ENCODE peak calls at places on chromosomes 4 and X, in five cellular contexts. U is HCT116, R is GM12891, X is spleen, D is stomach. S is an unnamed sample.

GRCh38 chrX:133254666-133255065 is 36.5 kb upstream of the TFDP3 start:
- DNase-seq in U (no peak), R (no peak), X (no peak), D (no peak), S (no peak)

GRCh38 chr4:8113611-8114343 is 44.8 kb downstream of the ABLIM2 start:
- DNase-seq in U (no peak), R (no peak), X (peak), D (no peak), S (no peak)

GRCh38 chr4:145938618-145939177 is at the start of gene ZNF827:
- DNase-seq in U (peak), R (no peak), X (peak), D (peak), S (peak)

GRCh38 chr4:23438764-23439163 is 451.1 kb downstream of the PPARGC1A start:
- DNase-seq in U (no peak), R (no peak), X (no peak), D (no peak), S (no peak)

GRCh38 chr4:17027495-17027894 is 129.1 kb upstream of the LDB2 start:
- DNase-seq in U (peak), R (no peak), X (no peak), D (no peak), S (no peak)

GRCh38 chr4:105075045-105075444 is 71.6 kb upstream of the TET2 start:
- DNase-seq in U (no peak), R (no peak), X (no peak), D (no peak), S (no peak)

GRCh38 chrX:10158279-10158939 is 1.6 kb downstream of the CLCN4 start:
- DNase-seq in U (no peak), R (no peak), X (peak), D (no peak), S (no peak)

GRCh38 chr4:91997045-91997444 is 306.7 kb upstream of the GRID2 start:
- DNase-seq in U (no peak), R (no peak), X (no peak), D (no peak), S (no peak)

GRCh38 chr4:56783986-56784385 is 37.5 kb downstream of the SPINK2 start:
- DNase-seq in U (no peak), R (no peak), X (no peak), D (no peak), S (no peak)

GRCh38 chr4:118757761-118758213 is 72.6 kb downstream of the METTL14 start:
- DNase-seq in U (no peak), R (no peak), X (no peak), D (no peak), S (no peak)

GRCh38 chr4:124803641-124804040 is 91.1 kb upstream of the ANKRD50 start:
- DNase-seq in U (no peak), R (no peak), X (no peak), D (no peak), S (no peak)

GRCh38 chr4:159201168-159201567 is 98.3 kb downstream of the RAPGEF2 start:
- DNase-seq in U (no peak), R (no peak), X (no peak), D (no peak), S (no peak)

GRCh38 chr4:7626551-7626950 is 191.8 kb upstream of the PSAPL1 start:
- DNase-seq in U (no peak), R (no peak), X (no peak), D (no peak), S (no peak)

GRCh38 chrX:120111611-120112010 is 4.1 kb downstream of the RHOXF1 start:
- DNase-seq in U (no peak), R (no peak), X (no peak), D (no peak), S (no peak)

DNA sequence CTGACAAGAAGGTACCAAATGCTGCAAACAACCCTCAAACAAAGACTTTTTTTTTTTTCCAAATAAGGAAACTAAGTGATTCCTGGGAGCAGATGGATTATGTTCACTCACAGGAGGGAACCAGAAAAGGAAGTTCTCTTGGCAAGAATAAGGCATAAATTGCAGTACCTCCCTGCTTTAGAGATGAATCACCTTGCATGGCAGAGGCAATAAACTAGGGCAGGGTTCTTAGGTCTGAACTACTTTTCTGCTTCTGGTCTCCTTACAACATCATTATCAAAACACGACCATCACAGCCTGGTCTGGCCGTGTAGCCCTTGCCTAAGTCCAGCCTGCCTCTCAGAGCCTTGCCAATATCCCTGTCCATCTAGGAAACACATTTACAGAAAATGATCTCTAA is 6.3 kb downstream of the TMEM31 start:
- DNase-seq in U (no peak), R (no peak), X (no peak), D (no peak), S (no peak)
- TF ChIP-seq POLR2AphosphoS5 in U (no peak), R (no peak), X (no peak), D (no peak), S (no peak)

DNA sequence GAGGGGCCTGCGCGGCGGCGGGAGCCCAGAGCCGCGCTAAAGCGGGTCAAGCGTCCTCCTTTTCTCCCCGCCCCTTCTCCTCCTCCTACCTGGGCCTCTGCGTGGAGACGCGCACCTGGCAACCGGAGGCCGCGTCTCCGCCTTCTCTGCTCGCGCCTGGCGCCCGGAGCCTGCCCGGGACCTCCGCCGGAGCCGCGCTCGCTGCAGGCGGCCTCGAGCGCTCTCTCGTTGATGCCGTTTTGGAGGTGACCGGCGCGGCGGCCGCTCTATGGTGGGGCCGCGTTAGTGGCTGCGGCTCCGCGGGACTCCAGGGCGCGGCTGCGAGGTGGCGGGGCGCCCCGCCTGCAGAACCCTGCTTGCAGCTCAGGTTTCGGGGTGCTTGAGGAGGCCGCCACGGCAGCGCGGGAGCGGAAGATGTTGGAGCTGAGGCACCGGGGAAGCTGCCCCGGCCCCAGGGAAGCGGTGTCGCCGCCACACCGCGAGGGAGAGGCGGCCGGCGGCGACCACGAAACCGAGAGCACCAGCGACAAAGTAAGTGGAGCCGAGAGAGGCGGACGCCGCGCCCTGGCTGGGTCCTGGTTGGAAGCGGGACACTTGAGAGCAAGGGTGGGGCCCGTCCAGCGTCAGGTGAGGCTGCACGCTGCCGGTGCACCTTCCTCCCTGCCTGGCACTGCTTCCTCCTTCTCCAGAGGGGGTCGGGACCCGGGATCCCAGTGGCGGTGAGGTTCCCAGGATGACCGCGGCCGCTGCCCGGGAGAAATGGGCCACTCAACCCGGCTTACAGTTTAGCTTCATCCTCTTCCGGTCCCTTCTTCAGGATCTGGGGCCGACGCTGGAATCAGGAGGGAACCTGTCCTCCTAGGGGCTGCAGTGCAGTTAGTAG is at the start of gene CDS1:
- DNase-seq in U (no peak), R (peak), X (peak), D (peak), S (peak)
- TF ChIP-seq POLR2A in U (no peak), R (no peak), X (no peak), D (no peak), S (no peak)

GRCh38 chrX:71944369-71944768 is 33.7 kb downstream of the NHSL2 start:
- DNase-seq in U (no peak), R (no peak), X (no peak), D (no peak), S (no peak)

GRCh38 chrX:71941145-71941544 is 30.5 kb downstream of the NHSL2 start:
- DNase-seq in U (no peak), R (no peak), X (no peak), D (no peak), S (no peak)

GRCh38 chrX:71938371-71938770 is 27.7 kb downstream of the NHSL2 start:
- DNase-seq in U (no peak), R (no peak), X (no peak), D (no peak), S (no peak)

GRCh38 chrX:71945435-71945834 is 34.8 kb downstream of the NHSL2 start:
- DNase-seq in U (no peak), R (no peak), X (no peak), D (no peak), S (no peak)

GRCh38 chrX:71941771-71942170 is 31.1 kb downstream of the NHSL2 start:
- DNase-seq in U (no peak), R (no peak), X (no peak), D (no peak), S (no peak)
- TF ChIP-seq POLR2AphosphoS5 in U (no peak), R (no peak), X (no peak), D (peak), S (no peak)

DNA sequence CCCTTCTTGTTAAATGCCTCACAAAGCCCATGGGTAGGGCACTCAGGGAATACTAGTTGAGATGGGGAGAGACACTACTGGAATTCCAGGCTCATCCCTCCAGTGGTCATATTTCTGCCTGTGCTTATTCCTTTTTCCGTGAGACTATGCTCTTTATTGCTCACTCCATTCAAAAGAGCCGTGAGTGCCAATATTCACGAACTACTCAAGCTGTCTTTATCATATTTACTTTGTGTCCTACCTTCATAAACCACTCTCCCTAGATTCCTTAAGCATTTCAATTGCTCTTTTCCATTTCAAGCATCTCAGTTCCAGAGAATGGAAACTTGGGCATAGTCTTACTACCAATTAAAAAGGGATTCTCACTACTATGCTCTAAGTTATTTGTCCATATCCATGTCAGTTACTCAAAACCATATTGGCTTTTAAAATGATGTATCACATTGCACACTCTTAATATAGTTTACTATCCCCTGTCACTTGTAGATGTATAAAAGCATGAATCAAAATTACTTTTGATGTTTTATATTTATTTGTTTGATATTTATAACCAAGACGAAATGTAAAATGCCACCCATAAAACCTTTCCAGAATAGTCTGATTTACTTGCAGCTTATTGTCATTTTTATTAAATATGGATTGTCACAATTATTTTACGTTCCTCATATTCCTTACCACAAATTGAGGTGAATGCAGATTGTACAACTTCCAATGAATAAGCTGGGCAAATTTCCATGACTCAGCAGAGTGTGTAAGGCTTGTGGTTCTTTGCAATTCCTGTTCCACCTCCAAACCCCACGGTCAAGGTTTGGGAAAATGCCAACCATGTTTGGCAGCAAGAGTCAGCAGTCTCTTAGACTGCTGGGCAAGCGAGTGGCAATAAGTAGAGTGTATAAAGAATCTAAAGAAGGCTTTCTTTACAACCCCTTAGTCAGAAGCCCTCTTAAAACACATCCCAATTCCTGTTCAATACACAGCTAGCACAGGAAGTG is 24.4 kb downstream of the ENOX2 start:
- DNase-seq in U (peak), R (no peak), X (no peak), D (peak), S (peak)
- TF ChIP-seq POLR2A in U (no peak), R (no peak), X (no peak), D (no peak), S (no peak)

S was measured in breast epithelium.